ENCODE peak calls at places on chromosome 4, in eight cellular contexts. T, N, K, P, C, J, A and Z are unnamed samples.

GRCh38 chr4:123671633-123672404 is 275.2 kb downstream of the SPRY1 start:
- DNase-seq in N (no peak), C (no peak), J (no peak), A (no peak), P (no peak), T (no peak), K (no peak), Z (no peak)

GRCh38 chr4:113181289-113182007 is 132.0 kb downstream of the ANK2 start:
- DNase-seq in A (no peak), N (no peak), P (no peak), K (no peak), T (no peak), J (no peak), C (no peak), Z (no peak)

GRCh38 chr4:114980932-114981693 is 132.3 kb downstream of the NDST4 start:
- DNase-seq in T (no peak), J (no peak), K (no peak), A (no peak), P (no peak), C (no peak), N (no peak), Z (no peak)

GRCh38 chr4:10085828-10086505 is 30.6 kb downstream of the WDR1 start:
- DNase-seq in N (no peak), K (no peak), P (no peak), J (no peak), T (no peak), C (no peak), A (no peak), Z (no peak)

GRCh38 chr4:8289956-8290700 is 20.6 kb downstream of the HTRA3 start:
- DNase-seq in C (no peak), K (no peak), P (no peak), N (no peak), A (no peak), T (no peak), J (no peak), Z (no peak)

GRCh38 chr4:19657856-19658255 is 593.8 kb upstream of the SLIT2 start:
- DNase-seq in K (no peak), A (no peak), T (no peak), J (no peak), P (no peak), N (no peak), C (no peak), Z (no peak)

GRCh38 chr4:141713771-141714445 is 77.5 kb downstream of the IL15 start:
- DNase-seq in T (peak), P (no peak), C (peak), J (no peak), K (peak), N (no peak), A (peak), Z (no peak)

GRCh38 chr4:75715105-75715799 is 9.1 kb upstream of the USO1 start:
- DNase-seq in N (no peak), K (peak), A (no peak), T (no peak), P (no peak), C (no peak), J (no peak), Z (no peak)

GRCh38 chr4:95085118-95085833 is 327.5 kb downstream of the BMPR1B start:
- DNase-seq in K (no peak), T (no peak), C (no peak), J (no peak), A (no peak), P (no peak), N (no peak), Z (no peak)

GRCh38 chr4:141571368-141571767 is 65.0 kb upstream of the IL15 start:
- DNase-seq in N (no peak), P (no peak), A (no peak), K (peak), C (no peak), T (no peak), J (no peak), Z (no peak)

GRCh38 chr4:124139044-124139443 is 573.5 kb downstream of the ANKRD50 start:
- DNase-seq in T (no peak), K (no peak), A (no peak), N (no peak), P (no peak), C (no peak), J (no peak), Z (no peak)

GRCh38 chr4:68927165-68927564 is 24.4 kb downstream of the UGT2A3 start:
- DNase-seq in A (no peak), C (no peak), P (no peak), J (no peak), K (no peak), T (no peak), N (no peak), Z (no peak)

GRCh38 chr4:6088950-6089349 is 70.7 kb upstream of the C4orf50 start:
- DNase-seq in K (no peak), T (no peak), J (no peak), C (no peak), N (no peak), A (no peak), P (no peak), Z (no peak)

GRCh38 chr4:91114386-91114785 is 987.2 kb downstream of the CCSER1 start:
- DNase-seq in C (no peak), T (no peak), N (no peak), A (no peak), P (no peak), K (no peak), J (no peak), Z (no peak)

GRCh38 chr4:113101669-113102068 is 52.2 kb downstream of the ANK2 start:
- DNase-seq in J (no peak), T (no peak), C (no peak), P (no peak), A (no peak), K (peak), N (no peak), Z (no peak)

GRCh38 chr4:95729596-95729995 is 110.3 kb upstream of the PDHA2 start:
- DNase-seq in T (no peak), P (no peak), C (no peak), A (no peak), J (no peak), K (no peak), N (no peak), Z (no peak)

GRCh38 chr4:76120199-76120598 is 28.0 kb downstream of the NUP54 start:
- DNase-seq in K (no peak), J (no peak), T (no peak), N (no peak), P (no peak), C (no peak), A (no peak), Z (no peak)

GRCh38 chr4:138909605-138910004 is 106.0 kb upstream of the NOCT start:
- DNase-seq in J (no peak), N (no peak), P (no peak), T (no peak), K (no peak), C (no peak), A (no peak), Z (no peak)

GRCh38 chr4:8917868-8918783 is 46.5 kb upstream of the HMX1 start:
- DNase-seq in K (peak), A (peak), T (peak), P (no peak), J (peak), N (peak), C (peak), Z (peak)

GRCh38 chr4:82705881-82706280 is 92.7 kb downstream of the SCD5 start:
- DNase-seq in A (peak), T (no peak), P (no peak), J (no peak), K (peak), C (no peak), N (no peak), Z (no peak)